ENCODE peak calls at places on chromosomes 5 and 9, in four cellular contexts. K, U, R and Y are unnamed samples.
A peak's percentile ranks its signal among the peaks of the same experiment; 100 is the strongest.

GRCh38 chr9:14497476-14497875 is 183.5 kb upstream of the NFIB start:
- DNase-seq in K (no peak), U (no peak), R (no peak), Y (no peak)

GRCh38 chr9:108182950-108183381 is 672.8 kb downstream of the ACTL7B start:
- DNase-seq in K (no peak), U (no peak), R (peak; percentile 55), Y (no peak)

GRCh38 chr9:34651876-34652602 is at the start of gene IL11RA:
- DNase-seq in K (peak; percentile 94), U (no peak), R (peak; percentile 84), Y (peak; percentile 71)

GRCh38 chr5:111927191-111927590 is 170.2 kb upstream of the NREP start:
- DNase-seq in K (no peak), U (no peak), R (peak; percentile 25), Y (no peak)

GRCh38 chr5:96079075-96079474 is 117.4 kb upstream of the ELL2 start:
- DNase-seq in K (no peak), U (no peak), R (peak; percentile 97), Y (no peak)

GRCh38 chr5:7763621-7764072 is 87.3 kb downstream of the CFAP90 start:
- DNase-seq in K (no peak), U (no peak), R (no peak), Y (no peak)

GRCh38 chr9:97705354-97705950 is 8.3 kb upstream of the XPA start:
- DNase-seq in K (no peak), U (no peak), R (no peak), Y (no peak)

GRCh38 chr5:33781286-33781685 is 110.5 kb downstream of the ADAMTS12 start:
- DNase-seq in K (no peak), U (no peak), R (peak; percentile 89), Y (no peak)

GRCh38 chr9:110626109-110626829 is 42.3 kb upstream of the MUSK start:
- DNase-seq in K (no peak), U (no peak), R (peak; percentile 98), Y (no peak)

GRCh38 chr9:68552700-68553099 is 12.0 kb upstream of the TMEM252 start:
- DNase-seq in K (no peak), U (no peak), R (peak; percentile 93), Y (no peak)

GRCh38 chr9:88808019-88808656 is 183.1 kb upstream of the S1PR3 start:
- DNase-seq in K (no peak), U (no peak), R (no peak), Y (no peak)

GRCh38 chr5:73450041-73450598 is 1.5 kb upstream of the FOXD1 start:
- DNase-seq in K (no peak), U (no peak), R (no peak), Y (no peak)

GRCh38 chr5:37814699-37815098 is 25.1 kb downstream of the GDNF start:
- DNase-seq in K (no peak), U (peak; percentile 55), R (peak; percentile 41), Y (no peak)

GRCh38 chr9:95641591-95641990 is 124.8 kb upstream of the PTCH1 start:
- DNase-seq in K (no peak), U (no peak), R (no peak), Y (no peak)

GRCh38 chr5:18314192-18314778 is 680.0 kb downstream of the TAF11L14 start:
- DNase-seq in K (no peak), U (no peak), R (peak; percentile 20), Y (peak; percentile 12)

GRCh38 chr5:23466401-23466886 is 41.0 kb upstream of the PRDM9 start:
- DNase-seq in K (no peak), U (no peak), R (no peak), Y (no peak)

GRCh38 chr5:137939331-137939730 is 50.1 kb downstream of the PKD2L2 start:
- DNase-seq in K (no peak), U (no peak), R (no peak), Y (no peak)

GRCh38 chr5:127296321-127296720 is 5.7 kb downstream of the MEGF10 start:
- DNase-seq in K (no peak), U (no peak), R (peak; percentile 45), Y (no peak)

GRCh38 chr9:136437839-136438547 is 1.7 kb downstream of the INPP5E start:
- DNase-seq in K (no peak), U (no peak), R (peak; percentile 36), Y (no peak)

GRCh38 chr5:150588495-150588890 is 52.0 kb upstream of the SYNPO start:
- DNase-seq in K (no peak), U (no peak), R (no peak), Y (no peak)

DNA sequence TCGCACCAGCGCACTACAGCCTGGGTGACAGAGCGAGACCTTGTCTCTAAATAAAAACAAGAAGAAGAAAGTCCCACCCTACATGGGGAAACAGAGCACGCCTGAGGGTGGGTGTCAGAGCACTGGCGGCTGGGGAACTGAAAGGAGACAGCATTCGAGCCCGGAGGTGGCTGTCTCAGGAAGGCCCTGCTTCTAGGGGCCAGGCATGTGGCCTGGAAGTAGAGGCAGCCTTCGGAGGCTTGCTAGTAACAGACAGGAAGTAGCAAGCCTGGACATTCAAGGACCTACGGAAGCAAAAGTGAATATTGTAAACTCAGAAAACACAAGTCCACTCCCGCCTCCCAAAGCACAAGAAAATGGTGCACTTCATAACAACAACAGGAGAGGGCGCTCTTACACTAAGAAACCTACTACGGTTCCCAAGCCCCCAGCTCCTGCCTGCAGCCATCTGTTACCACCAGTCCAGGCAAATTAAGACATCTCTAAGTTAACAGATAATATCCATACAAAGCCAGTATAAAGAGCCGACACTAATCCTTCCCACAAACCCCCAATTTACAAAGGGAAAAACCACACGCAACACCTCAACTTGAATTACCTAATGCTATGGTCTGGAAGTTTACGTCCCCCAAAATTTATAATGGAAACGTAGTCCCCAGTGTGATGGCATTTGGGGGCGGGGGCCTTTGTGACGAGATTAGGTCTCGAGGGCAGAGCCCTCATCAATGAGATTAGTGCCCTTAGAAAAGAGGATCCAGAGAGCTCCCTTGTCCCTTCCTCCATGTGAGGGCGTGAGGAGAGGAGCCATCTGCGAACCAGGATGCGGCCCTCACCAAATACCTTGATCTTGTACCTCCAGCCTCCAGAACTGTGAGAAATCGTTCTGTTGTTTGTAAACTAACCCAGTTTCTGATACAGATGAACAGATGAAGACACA is 7.7 kb downstream of the RASGEF1C start:
- DNase-seq in K (no peak), U (no peak), R (no peak), Y (peak; percentile 40)
- TF ChIP-seq CTCF in K (no peak), U (peak; percentile 35), R (peak; percentile 13), Y (peak; percentile 55)

GRCh38 chr9:127792417-127793031 is 6.7 kb downstream of the CDK9 start:
- DNase-seq in K (no peak), U (no peak), R (no peak), Y (no peak)

GRCh38 chr9:127793093-127793708 is 7.4 kb downstream of the CDK9 start:
- DNase-seq in K (no peak), U (no peak), R (peak; percentile 62), Y (no peak)

GRCh38 chr9:127790094-127790855 is 4.4 kb downstream of the CDK9 start:
- DNase-seq in K (no peak), U (no peak), R (no peak), Y (no peak)

GRCh38 chr9:127789179-127789578 is 3.3 kb downstream of the CDK9 start:
- DNase-seq in K (peak; percentile 82), U (no peak), R (no peak), Y (no peak)

DNA sequence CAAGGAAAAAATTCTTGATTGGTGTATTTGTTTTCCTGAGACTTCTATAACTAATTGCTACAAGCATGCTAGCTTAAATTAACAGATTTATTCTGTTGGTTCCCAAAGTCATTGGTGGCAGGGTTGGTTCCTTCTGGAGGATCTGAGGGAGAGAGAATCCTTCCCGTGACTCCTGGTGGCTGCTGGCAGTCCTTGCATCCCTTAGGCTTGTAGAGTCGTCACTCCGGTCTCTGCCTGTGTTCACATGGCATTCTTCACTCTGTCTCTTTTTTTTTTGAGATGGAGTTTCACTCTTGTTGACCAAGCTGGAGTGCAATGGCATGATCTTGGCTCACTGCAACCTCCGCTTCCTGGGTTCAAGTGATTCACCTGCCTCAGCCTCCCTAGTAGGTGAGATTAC is 5.3 kb downstream of the CDK9 start:
- DNase-seq in K (no peak), U (no peak), R (no peak), Y (no peak)
- TF ChIP-seq CTCF in K (no peak), U (no peak), R (no peak), Y (peak; percentile 30)

DNA sequence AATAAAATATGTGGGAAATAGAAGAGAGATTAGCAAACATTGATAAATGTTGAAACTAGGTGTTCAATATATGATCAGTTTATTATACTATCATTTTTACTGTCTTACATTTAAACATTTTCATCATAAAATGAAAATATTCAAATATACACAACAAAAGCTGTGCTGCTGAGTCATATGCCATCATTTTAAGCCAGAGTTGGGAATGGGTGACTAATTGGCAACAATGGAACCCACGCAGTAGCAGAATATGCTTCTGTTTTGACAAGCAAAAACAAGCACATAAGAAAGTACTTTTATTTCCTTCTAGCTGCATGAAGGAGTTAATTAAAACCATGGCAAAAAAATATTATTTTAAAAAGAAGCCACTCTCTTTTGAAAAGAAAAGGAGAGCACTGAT is 340.0 kb upstream of the EDIL3 start:
- DNase-seq in K (no peak), U (no peak), R (peak; percentile 75), Y (no peak)
- TF ChIP-seq CTCF in K (no peak), U (no peak), R (no peak), Y (no peak)

GRCh38 chr9:99947395-99947794 is 40.9 kb downstream of the STX17 start:
- DNase-seq in K (no peak), U (no peak), R (no peak), Y (no peak)
- TF ChIP-seq CTCF in K (no peak), U (no peak), R (no peak), Y (peak; percentile 52)